ENCODE peak calls at places on chromosomes 7 and 10, in ten cellular contexts. Y, P, O, Z, U, C, B, L, T and M are unnamed samples.

GRCh38 chr7:139680676-139681462 is 96.9 kb downstream of the HIPK2 start:
- DNase-seq in Y (peak), P (no peak), O (no peak), Z (peak), U (peak), C (peak), B (no peak), L (peak), T (no peak), M (peak)

GRCh38 chr10:11035318-11035920 is 17.7 kb downstream of the CELF2 start:
- DNase-seq in Y (peak), P (no peak), O (peak), Z (no peak), U (peak), C (no peak), B (peak), L (peak), T (peak), M (peak)

GRCh38 chr7:34133356-34133982 is 228.1 kb downstream of the BMPER start:
- DNase-seq in Y (peak), P (no peak), O (no peak), Z (no peak), U (no peak), C (no peak), B (no peak), L (peak), T (no peak), M (no peak)

GRCh38 chr10:130438861-130439260 is 302.7 kb downstream of the GLRX3 start:
- DNase-seq in Y (no peak), P (no peak), O (no peak), Z (no peak), U (no peak), C (no peak), B (no peak), L (no peak), T (no peak), M (no peak)

GRCh38 chr10:86169506-86170254 is 196.9 kb downstream of the GRID1 start:
- DNase-seq in Y (no peak), P (no peak), O (peak), Z (no peak), U (no peak), C (no peak), B (no peak), L (no peak), T (no peak), M (no peak)

GRCh38 chr7:134457166-134457565 is 1.7 kb downstream of the AKR1B1 start:
- DNase-seq in Y (no peak), P (no peak), O (no peak), Z (no peak), U (no peak), C (no peak), B (no peak), L (no peak), T (no peak), M (no peak)

GRCh38 chr10:121631296-121631695 is 33.1 kb upstream of the FGFR2 start:
- DNase-seq in Y (peak), P (no peak), O (peak), Z (no peak), U (no peak), C (no peak), B (no peak), L (no peak), T (no peak), M (no peak)

GRCh38 chr7:18495412-18496335 is at the start of gene HDAC9:
- DNase-seq in Y (peak), P (peak), O (no peak), Z (no peak), U (no peak), C (no peak), B (peak), L (no peak), T (peak), M (no peak)

GRCh38 chr7:143016996-143017395 is 9.9 kb downstream of the OR9A2 start:
- DNase-seq in Y (no peak), P (peak), O (no peak), Z (no peak), U (no peak), C (no peak), B (no peak), L (no peak), T (no peak), M (no peak)

GRCh38 chr10:128096486-128097199 is 29.6 kb downstream of the MKI67 start:
- DNase-seq in Y (no peak), P (no peak), O (no peak), Z (no peak), U (no peak), C (no peak), B (no peak), L (no peak), T (no peak), M (no peak)